ENCODE peak calls at places on chromosomes 11 and 22, in four cellular contexts. O is A172, W is lower lobe of right lung, K is GM10248. H is an unnamed sample.

GRCh38 chr11:128734439-128735224 is 40.8 kb downstream of the FLI1 start:
- DNase-seq in O (no peak), W (peak), K (no peak), H (no peak)

GRCh38 chr22:19088866-19089595 is 33.2 kb downstream of the DGCR2 start:
- DNase-seq in O (no peak), W (no peak), K (no peak), H (no peak)

GRCh38 chr11:61733120-61733978 is 19.1 kb upstream of the MYRF start:
- DNase-seq in O (peak), W (peak), K (peak), H (peak)

GRCh38 chr22:35349704-35350538 is 31.0 kb upstream of the HMOX1 start:
- DNase-seq in O (no peak), W (no peak), K (no peak), H (peak)

GRCh38 chr22:35739642-35740041 is 22.0 kb downstream of the APOL5 start:
- DNase-seq in O (no peak), W (no peak), K (no peak), H (no peak)

GRCh38 chr11:133942594-133942993 is 14.2 kb downstream of the IGSF9B start:
- DNase-seq in O (no peak), W (no peak), K (no peak), H (no peak)

GRCh38 chr22:41681616-41682015 is 7.1 kb downstream of the SNU13 start:
- DNase-seq in O (no peak), W (no peak), K (no peak), H (no peak)

GRCh38 chr11:121582296-121582695 is 129.5 kb upstream of the SORL1-AS1 start:
- DNase-seq in O (no peak), W (no peak), K (no peak), H (no peak)

GRCh38 chr11:57460017-57460755 is at the start of gene RTN4RL2:
- DNase-seq in O (peak), W (peak), K (peak), H (peak)

GRCh38 chr11:45665933-45666647 is 668 bp upstream of the CHST1 start:
- DNase-seq in O (no peak), W (no peak), K (no peak), H (no peak)

GRCh38 chr11:68541983-68542382 is 81.4 kb downstream of the PPP6R3 start:
- DNase-seq in O (no peak), W (no peak), K (no peak), H (no peak)

GRCh38 chr11:68206211-68206610 is 6.9 kb downstream of the KMT5B start:
- DNase-seq in O (peak), W (no peak), K (peak), H (peak)

GRCh38 chr11:68371176-68372041 is 59.0 kb downstream of the LRP5 start:
- DNase-seq in O (no peak), W (no peak), K (no peak), H (peak)

GRCh38 chr22:22079404-22080148 is 97.0 kb upstream of the TOP3B start:
- DNase-seq in O (no peak), W (no peak), K (no peak), H (no peak)

GRCh38 chr11:48307760-48308386 is 1.9 kb downstream of the OR4S1 start:
- DNase-seq in O (peak), W (no peak), K (peak), H (peak)

GRCh38 chr11:113664069-113664980 is 41.8 kb downstream of the TMPRSS5 start:
- DNase-seq in O (peak), W (no peak), K (no peak), H (no peak)

GRCh38 chr11:28526406-28526751 is 418.2 kb downstream of the METTL15 start:
- DNase-seq in O (no peak), W (no peak), K (no peak), H (no peak)

GRCh38 chr11:76863196-76863777 is 2.6 kb downstream of the ACER3 start:
- DNase-seq in O (no peak), W (peak), K (no peak), H (no peak)

GRCh38 chr11:113884361-113884836 is 9.0 kb upstream of the USP28 start:
- DNase-seq in O (no peak), W (no peak), K (no peak), H (no peak)

GRCh38 chr22:30948930-30949342 is 19.6 kb downstream of the MORC2 start:
- DNase-seq in O (no peak), W (no peak), K (no peak), H (no peak)

GRCh38 chr22:38124236-38124974 is 13.9 kb upstream of the BAIAP2L2 start:
- DNase-seq in O (no peak), W (no peak), K (no peak), H (no peak)

GRCh38 chr22:28544431-28544868 is 135.2 kb downstream of the TTC28 start:
- DNase-seq in O (peak), W (no peak), K (no peak), H (no peak)

GRCh38 chr11:34564807-34565241 is 51.2 kb upstream of the ELF5 start:
- DNase-seq in O (no peak), W (no peak), K (no peak), H (no peak)

H was measured in germinal center.